ENCODE peak calls at places on chromosomes 11 and 22, in six cellular contexts. One of them, this sample, is unnamed.

GRCh38 chr22:30235687-30236170 is 10.8 kb downstream of the LIF start:
- DNase-seq in H1: no peak
- DNase-seq in astrocyte: peak; percentile 97
- DNase-seq in HCT116: no peak
- DNase-seq in H7: peak; percentile 76
- DNase-seq in BE2C: no peak
- DNase-seq in this sample: no peak

GRCh38 chr11:11525283-11525682 is 96.5 kb downstream of the GALNT18 start:
- DNase-seq in H1: no peak
- DNase-seq in astrocyte: no peak
- DNase-seq in HCT116: no peak
- DNase-seq in H7: no peak
- DNase-seq in BE2C: no peak
- DNase-seq in this sample: no peak

GRCh38 chr11:64801591-64802369 is 1.2 kb downstream of the MAP4K2 start:
- DNase-seq in H1: no peak
- DNase-seq in astrocyte: no peak
- DNase-seq in HCT116: no peak
- DNase-seq in H7: peak; percentile 50
- DNase-seq in BE2C: no peak
- DNase-seq in this sample: no peak

GRCh38 chr11:79480864-79481263 is 40.0 kb upstream of the TENM4 start:
- DNase-seq in H1: no peak
- DNase-seq in astrocyte: no peak
- DNase-seq in HCT116: no peak
- DNase-seq in H7: no peak
- DNase-seq in BE2C: no peak
- DNase-seq in this sample: no peak

GRCh38 chr22:45008853-45009751 is 703 bp downstream of the PHF21B start:
- DNase-seq in H1: no peak
- DNase-seq in astrocyte: no peak
- DNase-seq in HCT116: no peak
- DNase-seq in H7: peak; percentile 82
- DNase-seq in BE2C: peak; percentile 39
- DNase-seq in this sample: no peak

GRCh38 chr22:37940698-37941376 is 12.6 kb downstream of the C22orf23 start:
- DNase-seq in H1: no peak
- DNase-seq in astrocyte: no peak
- DNase-seq in HCT116: no peak
- DNase-seq in H7: peak; percentile 72
- DNase-seq in BE2C: no peak
- DNase-seq in this sample: no peak

GRCh38 chr11:65150513-65151271 is 16.4 kb upstream of the SYVN1 start:
- DNase-seq in H1: no peak
- DNase-seq in astrocyte: peak; percentile 82
- DNase-seq in HCT116: peak; percentile 90
- DNase-seq in H7: peak; percentile 36
- DNase-seq in BE2C: peak; percentile 81
- DNase-seq in this sample: peak; percentile 78

GRCh38 chr11:69655479-69656394 is 14.8 kb downstream of the CCND1 start:
- DNase-seq in H1: peak; percentile 49
- DNase-seq in astrocyte: no peak
- DNase-seq in HCT116: no peak
- DNase-seq in H7: peak; percentile 59
- DNase-seq in BE2C: peak; percentile 55
- DNase-seq in this sample: no peak

DNA sequence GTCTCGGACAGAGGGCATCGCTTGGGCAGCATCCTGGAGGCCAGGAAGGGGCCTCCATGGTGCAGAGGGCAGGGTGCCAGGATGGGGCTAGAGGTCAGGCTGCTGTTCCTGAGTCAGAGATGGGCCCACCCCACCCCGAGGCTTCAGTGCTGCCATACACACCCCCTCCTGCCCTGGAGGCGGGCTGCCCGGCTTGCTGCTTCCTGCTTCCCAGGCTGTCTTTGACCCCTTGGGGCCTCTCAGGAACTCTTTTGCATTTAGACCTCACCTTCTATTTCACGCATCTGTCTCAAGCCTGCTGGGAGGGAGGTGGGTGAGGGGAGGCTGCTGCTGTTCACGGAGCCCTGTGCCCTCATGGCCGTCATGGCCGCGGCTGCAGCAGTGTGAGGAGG is 6.6 kb upstream of the GRAMD4 start:
- DNase-seq in H1: no peak
- DNase-seq in astrocyte: no peak
- DNase-seq in HCT116: no peak
- DNase-seq in H7: no peak
- DNase-seq in BE2C: no peak
- DNase-seq in this sample: no peak
- H3K4me3 ChIP-seq in H1: no peak overlapping the region
- H3K4me3 ChIP-seq in astrocyte: no peak overlapping the region
- H3K4me3 ChIP-seq in HCT116: no peak overlapping the region
- H3K4me3 ChIP-seq in H7: no peak overlapping the region
- H3K4me3 ChIP-seq in BE2C: no peak overlapping the region
- H3K4me3 ChIP-seq in this sample: no peak overlapping the region

GRCh38 chr11:32420139-32420538 is 15.2 kb downstream of the WT1 start:
- DNase-seq in H1: no peak
- DNase-seq in astrocyte: no peak
- DNase-seq in HCT116: no peak
- DNase-seq in H7: no peak
- DNase-seq in BE2C: no peak
- DNase-seq in this sample: no peak

GRCh38 chr11:32422545-32422944 is 12.8 kb downstream of the WT1 start:
- DNase-seq in H1: no peak
- DNase-seq in astrocyte: no peak
- DNase-seq in HCT116: no peak
- DNase-seq in H7: no peak
- DNase-seq in BE2C: no peak
- DNase-seq in this sample: no peak

GRCh38 chr11:32421992-32422391 is 13.3 kb downstream of the WT1 start:
- DNase-seq in H1: no peak
- DNase-seq in astrocyte: peak; percentile 9
- DNase-seq in HCT116: no peak
- DNase-seq in H7: no peak
- DNase-seq in BE2C: no peak
- DNase-seq in this sample: no peak

GRCh38 chr11:32418836-32419235 is 16.5 kb downstream of the WT1 start:
- DNase-seq in H1: no peak
- DNase-seq in astrocyte: no peak
- DNase-seq in HCT116: no peak
- DNase-seq in H7: no peak
- DNase-seq in BE2C: no peak
- DNase-seq in this sample: no peak

DNA sequence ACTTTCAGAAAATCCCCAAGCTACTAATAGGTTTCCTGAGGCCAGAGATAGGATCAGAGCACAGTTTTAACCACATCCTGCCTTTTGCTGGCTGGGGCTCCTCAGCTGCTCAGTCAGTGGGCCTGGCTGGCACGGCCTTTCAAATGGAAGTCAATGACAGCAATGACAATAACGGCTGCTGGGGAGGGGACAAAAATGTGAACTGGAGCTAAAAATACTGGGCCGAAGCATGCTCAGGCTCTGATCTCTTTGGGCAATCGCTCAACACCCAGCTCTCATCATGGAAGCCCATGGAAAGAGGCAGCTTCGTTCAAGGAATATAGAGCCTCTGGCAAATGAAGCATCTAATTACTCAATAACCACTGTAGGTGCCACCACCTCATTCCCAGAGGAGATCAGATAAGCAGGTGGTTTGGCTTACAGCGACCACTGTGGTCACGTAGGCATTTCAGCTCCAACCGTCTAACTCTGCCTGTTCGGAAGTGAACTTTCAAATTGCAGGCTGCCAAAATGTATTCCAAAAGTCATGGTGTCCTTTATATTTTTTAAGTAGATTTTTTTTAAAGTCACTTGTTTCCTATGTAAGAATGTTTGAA is 14.3 kb downstream of the WT1 start:
- DNase-seq in H1: no peak
- DNase-seq in astrocyte: no peak
- DNase-seq in HCT116: no peak
- DNase-seq in H7: no peak
- DNase-seq in BE2C: peak; percentile 79
- DNase-seq in this sample: no peak
- H3K4me3 ChIP-seq in H1: no peak overlapping the region
- H3K4me3 ChIP-seq in astrocyte: no peak overlapping the region
- H3K4me3 ChIP-seq in HCT116: no peak overlapping the region
- H3K4me3 ChIP-seq in H7: no peak overlapping the region
- H3K4me3 ChIP-seq in BE2C: peak overlapping the region; percentile 11
- H3K4me3 ChIP-seq in this sample: no peak overlapping the region

DNA sequence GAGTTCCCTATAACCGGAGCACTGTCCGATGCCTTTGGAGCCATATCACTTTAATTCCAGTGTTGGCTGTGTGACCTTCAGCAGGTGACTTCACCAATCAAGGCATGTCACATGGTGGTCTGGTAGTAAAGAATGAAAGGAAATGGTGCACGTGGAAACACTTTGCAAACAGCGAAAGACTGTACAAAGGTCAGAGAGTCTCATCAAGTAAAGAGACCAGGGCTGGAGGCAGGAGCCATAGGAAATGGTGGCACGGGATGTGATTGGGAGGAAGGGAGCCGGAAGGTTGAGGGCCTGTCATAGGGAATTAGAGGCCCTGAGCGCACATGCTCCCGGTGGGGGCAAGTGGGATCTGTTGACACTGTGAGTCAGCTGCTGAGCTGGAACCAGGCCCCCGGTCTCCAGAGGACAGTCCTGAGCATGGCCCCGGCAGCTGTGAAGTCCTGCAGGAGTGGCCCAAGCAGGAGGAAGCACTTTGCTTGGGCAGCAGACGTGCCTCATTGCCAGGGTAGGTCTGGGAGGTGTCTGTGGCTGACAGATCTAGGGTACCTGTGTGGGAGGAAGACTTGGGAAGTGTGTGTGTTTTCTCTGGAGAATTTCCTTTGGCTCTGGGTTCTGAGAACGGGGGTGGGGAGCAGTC is 2.0 kb downstream of the DAGLA start:
- DNase-seq in H1: no peak
- DNase-seq in astrocyte: no peak
- DNase-seq in HCT116: no peak
- DNase-seq in H7: peak; percentile 47
- DNase-seq in BE2C: peak; percentile 70
- DNase-seq in this sample: no peak
- H3K4me3 ChIP-seq in H1: no peak overlapping the region
- H3K4me3 ChIP-seq in astrocyte: no peak overlapping the region
- H3K4me3 ChIP-seq in HCT116: no peak overlapping the region
- H3K4me3 ChIP-seq in H7: no peak overlapping the region
- H3K4me3 ChIP-seq in BE2C: no peak overlapping the region
- H3K4me3 ChIP-seq in this sample: no peak overlapping the region

GRCh38 chr11:128727811-128728431 is 34.0 kb downstream of the FLI1 start:
- DNase-seq in H1: no peak
- DNase-seq in astrocyte: no peak
- DNase-seq in HCT116: no peak
- DNase-seq in H7: no peak
- DNase-seq in BE2C: no peak
- DNase-seq in this sample: no peak

GRCh38 chr11:128727320-128727719 is 33.4 kb downstream of the FLI1 start:
- DNase-seq in H1: no peak
- DNase-seq in astrocyte: no peak
- DNase-seq in HCT116: no peak
- DNase-seq in H7: no peak
- DNase-seq in BE2C: no peak
- DNase-seq in this sample: no peak

GRCh38 chr11:128731041-128731663 is 37.3 kb downstream of the FLI1 start:
- DNase-seq in H1: no peak
- DNase-seq in astrocyte: no peak
- DNase-seq in HCT116: no peak
- DNase-seq in H7: no peak
- DNase-seq in BE2C: no peak
- DNase-seq in this sample: no peak

GRCh38 chr11:128726464-128727139 is 32.7 kb downstream of the FLI1 start:
- DNase-seq in H1: no peak
- DNase-seq in astrocyte: no peak
- DNase-seq in HCT116: no peak
- DNase-seq in H7: no peak
- DNase-seq in BE2C: no peak
- DNase-seq in this sample: no peak

GRCh38 chr11:128728767-128729587 is 35.1 kb downstream of the FLI1 start:
- DNase-seq in H1: no peak
- DNase-seq in astrocyte: no peak
- DNase-seq in HCT116: no peak
- DNase-seq in H7: no peak
- DNase-seq in BE2C: no peak
- DNase-seq in this sample: no peak
- H3K4me3 ChIP-seq in H1: no peak overlapping the region
- H3K4me3 ChIP-seq in astrocyte: no peak overlapping the region
- H3K4me3 ChIP-seq in HCT116: no peak overlapping the region
- H3K4me3 ChIP-seq in H7: no peak overlapping the region
- H3K4me3 ChIP-seq in BE2C: no peak overlapping the region
- H3K4me3 ChIP-seq in this sample: no peak overlapping the region

GRCh38 chr22:24244144-24244787 is 616 bp downstream of the GGT5 start:
- DNase-seq in H1: no peak
- DNase-seq in astrocyte: peak; percentile 61
- DNase-seq in HCT116: no peak
- DNase-seq in H7: peak; percentile 25
- DNase-seq in BE2C: peak; percentile 67
- DNase-seq in this sample: no peak
- H3K4me3 ChIP-seq in H1: no peak overlapping the region
- H3K4me3 ChIP-seq in astrocyte: no peak overlapping the region
- H3K4me3 ChIP-seq in HCT116: no peak overlapping the region
- H3K4me3 ChIP-seq in H7: no peak overlapping the region
- H3K4me3 ChIP-seq in BE2C: no peak overlapping the region
- H3K4me3 ChIP-seq in this sample: no peak overlapping the region

DNA sequence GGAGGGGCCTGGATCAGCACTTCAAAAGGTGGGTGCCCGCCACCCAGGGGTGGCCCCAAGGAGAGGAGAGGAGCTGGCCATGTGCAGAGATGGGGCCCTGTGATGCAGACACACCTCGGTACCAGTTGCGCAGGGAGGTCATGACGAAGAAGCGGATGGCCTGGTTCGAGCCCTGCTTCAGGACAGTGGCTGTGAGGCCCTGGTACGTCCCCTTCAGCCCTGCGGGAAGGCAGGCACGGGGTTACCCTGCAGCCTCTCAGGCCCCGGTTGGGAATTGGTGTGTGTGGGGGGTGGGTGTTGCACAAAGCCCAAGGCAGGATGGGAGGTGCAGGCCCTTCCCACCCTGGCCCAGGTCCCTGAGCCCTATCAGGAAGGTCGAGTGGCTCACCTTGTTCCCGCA is 1.8 kb downstream of the SLC25A1 start:
- DNase-seq in H1: no peak
- DNase-seq in astrocyte: no peak
- DNase-seq in HCT116: no peak
- DNase-seq in H7: no peak
- DNase-seq in BE2C: no peak
- DNase-seq in this sample: no peak
- H3K4me3 ChIP-seq in H1: no peak overlapping the region
- H3K4me3 ChIP-seq in astrocyte: no peak overlapping the region
- H3K4me3 ChIP-seq in HCT116: peak overlapping the region; percentile 82
- H3K4me3 ChIP-seq in H7: no peak overlapping the region
- H3K4me3 ChIP-seq in BE2C: peak overlapping the region; percentile 11
- H3K4me3 ChIP-seq in this sample: peak overlapping the region; percentile 71

This sample was measured in HFF-Myc.